ENCODE peak calls at places on chromosomes 11 and 22, in seven cellular contexts. L is M059J; H is activated effector memory CD4-positive, alpha-beta T cell treated with anti-CD3 and anti-CD28 coated beads, Interleukin-2, amount 50 U/mL, for 16 hours; Y is renal cortical epithelial cell; N is cardiac muscle cell; M is HCT116; K is stimulated activated CD8-positive, alpha-beta memory T cell treated with anti-CD3 and anti-CD28 coated beads, Interleukin-15, amount 100 ng/mL, for 1 hour. R is an unnamed sample.

GRCh38 chr11:89436071-89436470 is 55.1 kb downstream of the NOX4 start:
- DNase-seq in L (peak), H (no peak), Y (peak), N (peak), M (no peak), K (no peak), R (no peak)

GRCh38 chr11:10413268-10413667 is 41.8 kb upstream of the AMPD3 start:
- DNase-seq in L (peak), H (peak), Y (peak), N (peak), M (peak), K (no peak), R (peak)

GRCh38 chr11:7523416-7524210 is 9.8 kb downstream of the PPFIBP2 start:
- DNase-seq in L (no peak), H (no peak), Y (no peak), N (no peak), M (no peak), K (no peak), R (no peak)

GRCh38 chr22:30298005-30298701 is 8.8 kb upstream of the CASTOR1 start:
- DNase-seq in L (no peak), H (no peak), Y (peak), N (no peak), M (no peak), K (no peak), R (no peak)

GRCh38 chr11:11993814-11994213 is 14.6 kb downstream of the DKK3 start:
- DNase-seq in L (peak), H (no peak), Y (peak), N (peak), M (peak), K (no peak), R (no peak)

GRCh38 chr11:59097113-59097708 is 9.8 kb upstream of the FAM111B start:
- DNase-seq in L (peak), H (peak), Y (peak), N (peak), M (peak), K (peak), R (no peak)

GRCh38 chr22:38866399-38867123 is 5.5 kb downstream of the CBX6 start:
- DNase-seq in L (no peak), H (peak), Y (no peak), N (no peak), M (no peak), K (no peak), R (no peak)

GRCh38 chr11:1499899-1500298 is 13.3 kb upstream of the MOB2 start:
- DNase-seq in L (no peak), H (no peak), Y (no peak), N (no peak), M (no peak), K (no peak), R (no peak)

GRCh38 chr11:35082322-35083180 is 56.4 kb upstream of the CD44 start:
- DNase-seq in L (peak), H (peak), Y (peak), N (peak), M (peak), K (peak), R (no peak)

GRCh38 chr11:87366766-87367405 is 329.2 kb downstream of the TMEM135 start:
- DNase-seq in L (no peak), H (no peak), Y (no peak), N (no peak), M (no peak), K (no peak), R (no peak)

GRCh38 chr11:2404735-2405196 is 4.2 kb downstream of the TSSC4 start:
- DNase-seq in L (no peak), H (no peak), Y (no peak), N (no peak), M (no peak), K (no peak), R (no peak)

GRCh38 chr11:36487619-36488018 is 22.5 kb downstream of the TRAF6 start:
- DNase-seq in L (no peak), H (no peak), Y (no peak), N (no peak), M (no peak), K (no peak), R (no peak)

GRCh38 chr11:108302121-108302785 is 79.4 kb downstream of the ATM start:
- DNase-seq in L (peak), H (no peak), Y (peak), N (peak), M (no peak), K (no peak), R (no peak)

GRCh38 chr11:99934008-99934407 is 753.1 kb upstream of the ARHGAP42 start:
- DNase-seq in L (peak), H (no peak), Y (peak), N (peak), M (no peak), K (no peak), R (no peak)

GRCh38 chr11:126072141-126072741 is 9.6 kb upstream of the CDON start:
- DNase-seq in L (peak), H (no peak), Y (peak), N (no peak), M (no peak), K (no peak), R (no peak)

GRCh38 chr11:45906965-45907591 is at the start of gene FREY1:
- DNase-seq in L (no peak), H (no peak), Y (no peak), N (no peak), M (no peak), K (no peak), R (no peak)

GRCh38 chr11:69906453-69906907 is 87.3 kb upstream of the FGF3 start:
- DNase-seq in L (no peak), H (no peak), Y (no peak), N (no peak), M (no peak), K (no peak), R (no peak)

GRCh38 chr11:130213143-130213978 is 53.8 kb downstream of the ST14 start:
- DNase-seq in L (peak), H (peak), Y (no peak), N (peak), M (peak), K (peak), R (peak)

GRCh38 chr11:17164361-17165246 is 43.2 kb downstream of the PIK3C2A start:
- DNase-seq in L (peak), H (no peak), Y (peak), N (no peak), M (no peak), K (no peak), R (no peak)

GRCh38 chr11:72174299-72175070 is 17.5 kb upstream of the FOLR1 start:
- DNase-seq in L (no peak), H (no peak), Y (peak), N (no peak), M (no peak), K (no peak), R (no peak)

R was measured in esophagus muscularis mucosa.